ENCODE peak calls at places on chromosomes 5 and 9, in eight cellular contexts. One of them, this sample, is unnamed.

GRCh38 chr5:179762079-179762780 is 29.6 kb downstream of the MAML1 start:
- DNase-seq in activated CD8-positive, alpha-beta T cell treated with anti-CD3 and anti-CD28 coated beads for 36 hours: peak; percentile 50
- DNase-seq in midbrain: no peak
- DNase-seq in left cardiac atrium: no peak
- DNase-seq in DMS53: peak; percentile 73
- DNase-seq in H54: no peak
- DNase-seq in brain microvascular endothelial cell: peak; percentile 31
- DNase-seq in activated T-helper 1 cell treated with anti-CD3 and anti-CD28 coated beads, Interleukin-2, amount 50 U/mL, for 16 hours: no peak
- DNase-seq in this sample: peak; percentile 59

GRCh38 chr9:113503613-113504230 is 40.2 kb downstream of the RGS3 start:
- DNase-seq in brain microvascular endothelial cell: no peak
- DNase-seq in midbrain: no peak
- DNase-seq in left cardiac atrium: no peak
- DNase-seq in activated CD8-positive, alpha-beta T cell treated with anti-CD3 and anti-CD28 coated beads for 36 hours: no peak
- DNase-seq in activated T-helper 1 cell treated with anti-CD3 and anti-CD28 coated beads, Interleukin-2, amount 50 U/mL, for 16 hours: no peak
- DNase-seq in H54: no peak
- DNase-seq in DMS53: no peak
- DNase-seq in this sample: no peak

GRCh38 chr9:122386316-122386872 is 15.6 kb downstream of the PTGS1 start:
- DNase-seq in midbrain: no peak
- DNase-seq in left cardiac atrium: no peak
- DNase-seq in brain microvascular endothelial cell: no peak
- DNase-seq in DMS53: no peak
- DNase-seq in H54: no peak
- DNase-seq in activated T-helper 1 cell treated with anti-CD3 and anti-CD28 coated beads, Interleukin-2, amount 50 U/mL, for 16 hours: no peak
- DNase-seq in activated CD8-positive, alpha-beta T cell treated with anti-CD3 and anti-CD28 coated beads for 36 hours: no peak
- DNase-seq in this sample: no peak

GRCh38 chr5:102809033-102809432 is 53.9 kb downstream of the PAM start:
- DNase-seq in DMS53: peak; percentile 73
- DNase-seq in H54: no peak
- DNase-seq in activated T-helper 1 cell treated with anti-CD3 and anti-CD28 coated beads, Interleukin-2, amount 50 U/mL, for 16 hours: no peak
- DNase-seq in midbrain: no peak
- DNase-seq in activated CD8-positive, alpha-beta T cell treated with anti-CD3 and anti-CD28 coated beads for 36 hours: no peak
- DNase-seq in left cardiac atrium: no peak
- DNase-seq in brain microvascular endothelial cell: no peak
- DNase-seq in this sample: no peak

GRCh38 chr5:178419196-178419595 is 171.0 kb downstream of the COL23A1 start:
- DNase-seq in H54: no peak
- DNase-seq in DMS53: no peak
- DNase-seq in left cardiac atrium: no peak
- DNase-seq in midbrain: no peak
- DNase-seq in activated CD8-positive, alpha-beta T cell treated with anti-CD3 and anti-CD28 coated beads for 36 hours: no peak
- DNase-seq in activated T-helper 1 cell treated with anti-CD3 and anti-CD28 coated beads, Interleukin-2, amount 50 U/mL, for 16 hours: no peak
- DNase-seq in brain microvascular endothelial cell: no peak
- DNase-seq in this sample: no peak

GRCh38 chr5:65205016-65205415 is 276.7 kb downstream of the ADAMTS6 start:
- DNase-seq in H54: no peak
- DNase-seq in brain microvascular endothelial cell: no peak
- DNase-seq in activated CD8-positive, alpha-beta T cell treated with anti-CD3 and anti-CD28 coated beads for 36 hours: no peak
- DNase-seq in left cardiac atrium: no peak
- DNase-seq in midbrain: no peak
- DNase-seq in DMS53: no peak
- DNase-seq in activated T-helper 1 cell treated with anti-CD3 and anti-CD28 coated beads, Interleukin-2, amount 50 U/mL, for 16 hours: no peak
- DNase-seq in this sample: no peak

GRCh38 chr5:64700765-64701164 is 10.5 kb downstream of the SHISAL2B start:
- DNase-seq in activated T-helper 1 cell treated with anti-CD3 and anti-CD28 coated beads, Interleukin-2, amount 50 U/mL, for 16 hours: no peak
- DNase-seq in DMS53: no peak
- DNase-seq in left cardiac atrium: no peak
- DNase-seq in activated CD8-positive, alpha-beta T cell treated with anti-CD3 and anti-CD28 coated beads for 36 hours: no peak
- DNase-seq in H54: no peak
- DNase-seq in midbrain: no peak
- DNase-seq in brain microvascular endothelial cell: no peak
- DNase-seq in this sample: no peak

GRCh38 chr9:5832093-5832542 is 799 bp downstream of the ERMP1 start:
- DNase-seq in activated CD8-positive, alpha-beta T cell treated with anti-CD3 and anti-CD28 coated beads for 36 hours: peak; percentile 44
- DNase-seq in H54: no peak
- DNase-seq in activated T-helper 1 cell treated with anti-CD3 and anti-CD28 coated beads, Interleukin-2, amount 50 U/mL, for 16 hours: no peak
- DNase-seq in left cardiac atrium: no peak
- DNase-seq in midbrain: no peak
- DNase-seq in brain microvascular endothelial cell: no peak
- DNase-seq in DMS53: no peak
- DNase-seq in this sample: no peak

GRCh38 chr9:37471942-37472679 is 6.9 kb upstream of the ZBTB5 start:
- DNase-seq in H54: peak; percentile 33
- DNase-seq in left cardiac atrium: no peak
- DNase-seq in DMS53: peak; percentile 40
- DNase-seq in midbrain: no peak
- DNase-seq in activated T-helper 1 cell treated with anti-CD3 and anti-CD28 coated beads, Interleukin-2, amount 50 U/mL, for 16 hours: no peak
- DNase-seq in activated CD8-positive, alpha-beta T cell treated with anti-CD3 and anti-CD28 coated beads for 36 hours: no peak
- DNase-seq in brain microvascular endothelial cell: peak; percentile 77
- DNase-seq in this sample: no peak

GRCh38 chr5:96344678-96345612 is 88.1 kb downstream of the PCSK1 start:
- DNase-seq in activated CD8-positive, alpha-beta T cell treated with anti-CD3 and anti-CD28 coated beads for 36 hours: peak; percentile 18
- DNase-seq in activated T-helper 1 cell treated with anti-CD3 and anti-CD28 coated beads, Interleukin-2, amount 50 U/mL, for 16 hours: no peak
- DNase-seq in H54: no peak
- DNase-seq in midbrain: peak; percentile 67
- DNase-seq in DMS53: peak; percentile 89
- DNase-seq in left cardiac atrium: no peak
- DNase-seq in brain microvascular endothelial cell: peak; percentile 81
- DNase-seq in this sample: no peak

GRCh38 chr9:89746385-89747116 is 141.7 kb downstream of the GADD45G start:
- DNase-seq in midbrain: no peak
- DNase-seq in H54: no peak
- DNase-seq in brain microvascular endothelial cell: peak; percentile 8
- DNase-seq in left cardiac atrium: peak; percentile 61
- DNase-seq in DMS53: no peak
- DNase-seq in activated CD8-positive, alpha-beta T cell treated with anti-CD3 and anti-CD28 coated beads for 36 hours: no peak
- DNase-seq in activated T-helper 1 cell treated with anti-CD3 and anti-CD28 coated beads, Interleukin-2, amount 50 U/mL, for 16 hours: no peak
- DNase-seq in this sample: no peak

GRCh38 chr5:56412601-56413379 is 179.7 kb upstream of the ANKRD55 start:
- DNase-seq in midbrain: peak; percentile 17
- DNase-seq in activated T-helper 1 cell treated with anti-CD3 and anti-CD28 coated beads, Interleukin-2, amount 50 U/mL, for 16 hours: no peak
- DNase-seq in left cardiac atrium: peak; percentile 52
- DNase-seq in activated CD8-positive, alpha-beta T cell treated with anti-CD3 and anti-CD28 coated beads for 36 hours: peak; percentile 33
- DNase-seq in brain microvascular endothelial cell: no peak
- DNase-seq in H54: no peak
- DNase-seq in DMS53: no peak
- DNase-seq in this sample: peak; percentile 24

GRCh38 chr5:156984064-156984463 is 21.0 kb upstream of the TIMD4 start:
- DNase-seq in activated T-helper 1 cell treated with anti-CD3 and anti-CD28 coated beads, Interleukin-2, amount 50 U/mL, for 16 hours: no peak
- DNase-seq in brain microvascular endothelial cell: no peak
- DNase-seq in H54: no peak
- DNase-seq in left cardiac atrium: no peak
- DNase-seq in DMS53: no peak
- DNase-seq in midbrain: no peak
- DNase-seq in activated CD8-positive, alpha-beta T cell treated with anti-CD3 and anti-CD28 coated beads for 36 hours: no peak
- DNase-seq in this sample: no peak

GRCh38 chr5:113232667-113233066 is 202.1 kb downstream of the TSSK1B start:
- DNase-seq in activated T-helper 1 cell treated with anti-CD3 and anti-CD28 coated beads, Interleukin-2, amount 50 U/mL, for 16 hours: no peak
- DNase-seq in H54: no peak
- DNase-seq in activated CD8-positive, alpha-beta T cell treated with anti-CD3 and anti-CD28 coated beads for 36 hours: no peak
- DNase-seq in DMS53: no peak
- DNase-seq in midbrain: peak; percentile 7
- DNase-seq in brain microvascular endothelial cell: no peak
- DNase-seq in left cardiac atrium: peak; percentile 53
- DNase-seq in this sample: no peak

GRCh38 chr5:14580037-14581034 is 1.3 kb upstream of the OTULINL start:
- DNase-seq in H54: no peak
- DNase-seq in left cardiac atrium: no peak
- DNase-seq in DMS53: peak; percentile 35
- DNase-seq in midbrain: no peak
- DNase-seq in activated T-helper 1 cell treated with anti-CD3 and anti-CD28 coated beads, Interleukin-2, amount 50 U/mL, for 16 hours: no peak
- DNase-seq in activated CD8-positive, alpha-beta T cell treated with anti-CD3 and anti-CD28 coated beads for 36 hours: no peak
- DNase-seq in brain microvascular endothelial cell: no peak
- DNase-seq in this sample: no peak

GRCh38 chr9:87973791-87974292 is 491 bp downstream of the CDK20 start:
- DNase-seq in left cardiac atrium: no peak
- DNase-seq in activated T-helper 1 cell treated with anti-CD3 and anti-CD28 coated beads, Interleukin-2, amount 50 U/mL, for 16 hours: no peak
- DNase-seq in brain microvascular endothelial cell: no peak
- DNase-seq in H54: no peak
- DNase-seq in DMS53: no peak
- DNase-seq in midbrain: no peak
- DNase-seq in activated CD8-positive, alpha-beta T cell treated with anti-CD3 and anti-CD28 coated beads for 36 hours: peak; percentile 5
- DNase-seq in this sample: no peak

GRCh38 chr5:43484049-43484849 is 584 bp upstream of the TMEM267 start:
- DNase-seq in left cardiac atrium: peak; percentile 84
- DNase-seq in activated T-helper 1 cell treated with anti-CD3 and anti-CD28 coated beads, Interleukin-2, amount 50 U/mL, for 16 hours: peak; percentile 75
- DNase-seq in H54: peak; percentile 71
- DNase-seq in brain microvascular endothelial cell: peak; percentile 84
- DNase-seq in activated CD8-positive, alpha-beta T cell treated with anti-CD3 and anti-CD28 coated beads for 36 hours: peak; percentile 93
- DNase-seq in midbrain: peak; percentile 89
- DNase-seq in DMS53: peak; percentile 88
- DNase-seq in this sample: peak; percentile 90

GRCh38 chr9:107277801-107278200 is 5.3 kb upstream of the RAD23B start:
- DNase-seq in left cardiac atrium: no peak
- DNase-seq in brain microvascular endothelial cell: no peak
- DNase-seq in DMS53: no peak
- DNase-seq in H54: no peak
- DNase-seq in midbrain: no peak
- DNase-seq in activated T-helper 1 cell treated with anti-CD3 and anti-CD28 coated beads, Interleukin-2, amount 50 U/mL, for 16 hours: no peak
- DNase-seq in activated CD8-positive, alpha-beta T cell treated with anti-CD3 and anti-CD28 coated beads for 36 hours: no peak
- DNase-seq in this sample: no peak

GRCh38 chr9:8694983-8695588 is 895.5 kb upstream of the DMAC1 start:
- DNase-seq in H54: no peak
- DNase-seq in activated CD8-positive, alpha-beta T cell treated with anti-CD3 and anti-CD28 coated beads for 36 hours: no peak
- DNase-seq in brain microvascular endothelial cell: no peak
- DNase-seq in DMS53: peak; percentile 54
- DNase-seq in left cardiac atrium: no peak
- DNase-seq in activated T-helper 1 cell treated with anti-CD3 and anti-CD28 coated beads, Interleukin-2, amount 50 U/mL, for 16 hours: no peak
- DNase-seq in midbrain: no peak
- DNase-seq in this sample: no peak

GRCh38 chr9:130920762-130921482 is 18.1 kb downstream of the FIBCD1 start:
- DNase-seq in activated CD8-positive, alpha-beta T cell treated with anti-CD3 and anti-CD28 coated beads for 36 hours: no peak
- DNase-seq in H54: no peak
- DNase-seq in left cardiac atrium: no peak
- DNase-seq in midbrain: no peak
- DNase-seq in activated T-helper 1 cell treated with anti-CD3 and anti-CD28 coated beads, Interleukin-2, amount 50 U/mL, for 16 hours: no peak
- DNase-seq in DMS53: no peak
- DNase-seq in brain microvascular endothelial cell: no peak
- DNase-seq in this sample: no peak

GRCh38 chr9:127535834-127536233 is 76.2 kb upstream of the STXBP1 start:
- DNase-seq in activated T-helper 1 cell treated with anti-CD3 and anti-CD28 coated beads, Interleukin-2, amount 50 U/mL, for 16 hours: no peak
- DNase-seq in DMS53: no peak
- DNase-seq in activated CD8-positive, alpha-beta T cell treated with anti-CD3 and anti-CD28 coated beads for 36 hours: no peak
- DNase-seq in H54: no peak
- DNase-seq in midbrain: no peak
- DNase-seq in brain microvascular endothelial cell: peak; percentile 53
- DNase-seq in left cardiac atrium: no peak
- DNase-seq in this sample: no peak

GRCh38 chr9:93216072-93216364 is 32.1 kb downstream of the WNK2 start:
- DNase-seq in activated CD8-positive, alpha-beta T cell treated with anti-CD3 and anti-CD28 coated beads for 36 hours: no peak
- DNase-seq in left cardiac atrium: no peak
- DNase-seq in brain microvascular endothelial cell: no peak
- DNase-seq in midbrain: no peak
- DNase-seq in activated T-helper 1 cell treated with anti-CD3 and anti-CD28 coated beads, Interleukin-2, amount 50 U/mL, for 16 hours: no peak
- DNase-seq in DMS53: no peak
- DNase-seq in H54: no peak
- DNase-seq in this sample: no peak

GRCh38 chr5:94217745-94218144 is 400.7 kb downstream of the KIAA0825 start:
- DNase-seq in activated T-helper 1 cell treated with anti-CD3 and anti-CD28 coated beads, Interleukin-2, amount 50 U/mL, for 16 hours: no peak
- DNase-seq in left cardiac atrium: no peak
- DNase-seq in brain microvascular endothelial cell: no peak
- DNase-seq in H54: no peak
- DNase-seq in midbrain: no peak
- DNase-seq in activated CD8-positive, alpha-beta T cell treated with anti-CD3 and anti-CD28 coated beads for 36 hours: no peak
- DNase-seq in DMS53: no peak
- DNase-seq in this sample: no peak

GRCh38 chr5:139468421-139468931 is 2.3 kb upstream of the SMIM33 start:
- DNase-seq in left cardiac atrium: no peak
- DNase-seq in DMS53: no peak
- DNase-seq in activated T-helper 1 cell treated with anti-CD3 and anti-CD28 coated beads, Interleukin-2, amount 50 U/mL, for 16 hours: no peak
- DNase-seq in H54: no peak
- DNase-seq in brain microvascular endothelial cell: no peak
- DNase-seq in midbrain: no peak
- DNase-seq in activated CD8-positive, alpha-beta T cell treated with anti-CD3 and anti-CD28 coated beads for 36 hours: peak; percentile 47
- DNase-seq in this sample: peak; percentile 45

GRCh38 chr5:141039517-141039916 is 11.7 kb upstream of the PCDHB1 start:
- DNase-seq in H54: no peak
- DNase-seq in activated CD8-positive, alpha-beta T cell treated with anti-CD3 and anti-CD28 coated beads for 36 hours: no peak
- DNase-seq in left cardiac atrium: no peak
- DNase-seq in brain microvascular endothelial cell: no peak
- DNase-seq in DMS53: peak; percentile 68
- DNase-seq in midbrain: no peak
- DNase-seq in activated T-helper 1 cell treated with anti-CD3 and anti-CD28 coated beads, Interleukin-2, amount 50 U/mL, for 16 hours: no peak
- DNase-seq in this sample: no peak

GRCh38 chr9:82184524-82184923 is 196.0 kb downstream of the SPATA31D1 start:
- DNase-seq in H54: no peak
- DNase-seq in activated CD8-positive, alpha-beta T cell treated with anti-CD3 and anti-CD28 coated beads for 36 hours: no peak
- DNase-seq in midbrain: no peak
- DNase-seq in brain microvascular endothelial cell: no peak
- DNase-seq in activated T-helper 1 cell treated with anti-CD3 and anti-CD28 coated beads, Interleukin-2, amount 50 U/mL, for 16 hours: no peak
- DNase-seq in left cardiac atrium: no peak
- DNase-seq in DMS53: no peak
- DNase-seq in this sample: no peak